ENCODE peak calls at places on chromosomes 7 and 10, in nine cellular contexts. O is HFF-Myc; W is fibroblast of lung; P is AG04450; T is activated CD8-positive, alpha-beta T cell treated with anti-CD3 and anti-CD28 coated beads for 36 hours; C is astrocyte of the spinal cord; E is progenitor cell of endocrine pancreas; A is GM06990; J is A549. I is an unnamed sample.
A peak's percentile ranks its signal among the peaks of the same experiment; 100 is the strongest.

GRCh38 chr7:98110249-98111022 is 3.8 kb downstream of the LMTK2 start:
- DNase-seq in C (no peak), O (no peak), P (no peak), J (peak; percentile 39), E (no peak), T (no peak), W (no peak), A (no peak), I (no peak)

GRCh38 chr7:120550494-120551048 is 277.6 kb downstream of the KCND2 start:
- DNase-seq in W (no peak), E (no peak), T (no peak), P (no peak), O (no peak), A (no peak), C (peak; percentile 63), J (no peak), I (no peak)

GRCh38 chr7:105806592-105807266 is 69.7 kb downstream of the ATXN7L1 start:
- DNase-seq in P (no peak), C (peak; percentile 63), A (peak; percentile 65), O (peak; percentile 59), E (no peak), J (peak; percentile 43), T (peak; percentile 83), W (peak; percentile 58), I (no peak)

GRCh38 chr10:116948530-116948870 is 56.5 kb downstream of the SHTN1 start:
- DNase-seq in J (no peak), W (no peak), T (no peak), C (no peak), E (no peak), A (no peak), O (no peak), P (no peak), I (no peak)

GRCh38 chr7:12777257-12777656 is 89.8 kb downstream of the ARL4A start:
- DNase-seq in T (no peak), P (no peak), O (no peak), W (no peak), C (no peak), J (no peak), E (no peak), A (no peak), I (no peak)

GRCh38 chr7:102028206-102028826 is 210.9 kb downstream of the CUX1 start:
- DNase-seq in O (no peak), C (no peak), T (peak; percentile 69), J (no peak), W (no peak), E (no peak), P (no peak), A (no peak), I (no peak)

GRCh38 chr7:134546903-134547737 is 1.8 kb upstream of the AKR1B15 start:
- DNase-seq in J (peak; percentile 85), A (peak; percentile 38), E (peak; percentile 43), T (peak; percentile 80), C (no peak), P (no peak), O (no peak), W (peak; percentile 74), I (peak; percentile 56)

GRCh38 chr10:343231-344215 is 208.3 kb downstream of the ZMYND11 start:
- DNase-seq in C (no peak), P (no peak), A (no peak), W (peak; percentile 70), O (no peak), T (no peak), J (no peak), E (no peak), I (no peak)

GRCh38 chr10:94358480-94358879 is 4.3 kb downstream of the NOC3L start:
- DNase-seq in T (no peak), C (peak; percentile 95), O (peak; percentile 85), A (no peak), E (no peak), J (no peak), P (peak; percentile 85), W (peak; percentile 92), I (peak; percentile 43)

GRCh38 chr10:94355841-94356240 is 6.9 kb downstream of the NOC3L start:
- DNase-seq in J (no peak), O (no peak), W (no peak), T (no peak), P (no peak), C (no peak), E (no peak), A (no peak), I (no peak)

GRCh38 chr10:94362360-94363250 is at the start of gene NOC3L:
- DNase-seq in W (peak; percentile 95), P (peak; percentile 80), E (peak; percentile 96), O (peak; percentile 78), T (peak; percentile 97), J (peak; percentile 96), C (peak; percentile 95), A (peak; percentile 93), I (peak; percentile 93)

GRCh38 chr10:94361161-94361794 is 1.5 kb downstream of the NOC3L start:
- DNase-seq in A (no peak), P (no peak), O (no peak), T (peak; percentile 12), J (peak; percentile 21), W (peak; percentile 23), C (no peak), E (no peak), I (no peak)

GRCh38 chr10:94357193-94357592 is 5.5 kb downstream of the NOC3L start:
- DNase-seq in W (no peak), C (no peak), J (no peak), P (no peak), O (no peak), E (no peak), A (no peak), T (no peak), I (no peak)
- TF ChIP-seq CTCF in W (no peak), C (no peak), J (no peak), P (no peak), O (no peak), E (no peak), A (no peak), T (no peak), I (no peak)

GRCh38 chr10:71314028-71314693 is 4.9 kb upstream of the SLC29A3 start:
- DNase-seq in O (peak; percentile 26), A (no peak), P (no peak), T (peak; percentile 48), W (peak; percentile 43), E (peak; percentile 28), C (peak; percentile 19), J (peak; percentile 55), I (peak; percentile 21)
- TF ChIP-seq CTCF in O (peak; percentile 68), A (peak; percentile 84), P (peak; percentile 79), T (peak; percentile 92), W (peak; percentile 69), E (peak; percentile 91), C (peak; percentile 75), J (peak; percentile 93), I (peak; percentile 72)

GRCh38 chr7:104252409-104253134 is 44.8 kb upstream of the ORC5 start:
- DNase-seq in A (no peak), O (no peak), T (no peak), E (no peak), C (no peak), W (no peak), P (no peak), J (peak; percentile 35), I (peak; percentile 16)
- TF ChIP-seq CTCF in A (peak; percentile 7), O (peak; percentile 16), T (no peak), E (peak; percentile 12), C (no peak), W (no peak), P (peak; percentile 28), J (peak; percentile 9), I (peak; percentile 28)

DNA sequence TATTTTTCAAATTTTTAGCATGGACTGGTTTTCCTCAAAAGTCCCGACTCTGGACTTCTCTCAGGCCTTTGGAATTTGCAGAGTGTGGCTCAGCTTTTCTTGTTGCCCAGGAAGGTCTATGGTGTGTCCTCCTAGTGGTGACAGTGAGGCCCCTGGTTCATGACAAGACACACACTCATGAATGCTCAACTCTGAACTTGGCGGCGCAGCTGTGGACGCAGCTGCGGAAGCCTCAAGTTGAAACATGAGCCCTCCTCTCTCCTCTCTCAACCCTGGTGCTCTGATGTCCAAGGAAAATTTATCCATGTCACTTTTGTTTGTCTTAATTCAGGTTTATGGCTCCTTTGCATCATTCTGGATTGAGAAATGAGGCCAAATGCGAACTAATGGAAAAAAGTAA is 183.9 kb downstream of the HECW1 start:
- DNase-seq in J (peak; percentile 7), C (no peak), A (no peak), O (no peak), P (peak; percentile 27), E (no peak), T (no peak), W (peak; percentile 95), I (no peak)
- TF ChIP-seq CTCF in J (no peak), C (peak; percentile 17), A (no peak), O (peak; percentile 2), P (peak; percentile 24), E (no peak), T (no peak), W (no peak), I (no peak)

GRCh38 chr7:110841840-110842579 is 248.9 kb upstream of the LRRN3 start:
- DNase-seq in W (peak; percentile 50), E (no peak), T (no peak), A (no peak), O (no peak), J (no peak), C (no peak), P (no peak), I (no peak)

GRCh38 chr7:110835209-110835608 is 255.7 kb upstream of the LRRN3 start:
- DNase-seq in A (no peak), E (no peak), J (no peak), W (no peak), O (no peak), C (no peak), P (no peak), T (no peak), I (no peak)

GRCh38 chr7:110842796-110843195 is 248.1 kb upstream of the LRRN3 start:
- DNase-seq in A (no peak), W (no peak), P (no peak), E (no peak), C (no peak), O (no peak), J (no peak), T (no peak), I (no peak)

GRCh38 chr7:110835889-110836288 is 255.0 kb upstream of the LRRN3 start:
- DNase-seq in O (no peak), E (no peak), T (no peak), W (no peak), C (no peak), A (no peak), P (no peak), J (no peak), I (no peak)

GRCh38 chr7:110839866-110840265 is 251.1 kb upstream of the LRRN3 start:
- DNase-seq in C (peak; percentile 48), E (no peak), P (peak; percentile 32), A (no peak), T (no peak), O (peak; percentile 43), J (peak; percentile 32), W (peak; percentile 76), I (no peak)
- TF ChIP-seq CTCF in C (peak; percentile 39), E (no peak), P (peak; percentile 45), A (no peak), T (no peak), O (peak; percentile 12), J (no peak), W (peak; percentile 29), I (no peak)